ENCODE peak calls at places on chromosomes 4 and X, in seven cellular contexts. S is HCT116, W is heart left ventricle, Q is IMR-90, B is GM12878, A is body of pancreas, X is K562. H is an unnamed sample.

GRCh38 chrX:22699591-22700091 is 300.1 kb upstream of the DDX53 start:
- DNase-seq in S (no peak), W (no peak), Q (peak; percentile 90), B (no peak), A (no peak), X (no peak), H (no peak)

GRCh38 chr4:152628128-152628527 is 51.7 kb downstream of the TMEM154 start:
- DNase-seq in S (no peak), W (no peak), Q (no peak), B (no peak), A (no peak), X (no peak), H (no peak)

GRCh38 chrX:153697924-153698865 is 10.5 kb downstream of the SLC6A8 start:
- DNase-seq in S (no peak), W (peak; percentile 39), Q (no peak), B (no peak), A (no peak), X (no peak), H (no peak)

GRCh38 chr4:133160853-133161252 is 11.8 kb downstream of the PCDH10 start:
- DNase-seq in S (no peak), W (no peak), Q (no peak), B (no peak), A (no peak), X (no peak), H (no peak)

GRCh38 chrX:12617241-12617640 is 174.0 kb upstream of the PRPS2 start:
- DNase-seq in S (no peak), W (no peak), Q (no peak), B (no peak), A (no peak), X (no peak), H (no peak)

GRCh38 chr4:96955691-96956090 is 1115.8 kb downstream of the PDHA2 start:
- DNase-seq in S (no peak), W (no peak), Q (no peak), B (no peak), A (no peak), X (no peak), H (no peak)

GRCh38 chr4:147481577-147482109 is 746 bp downstream of the EDNRA start:
- DNase-seq in S (no peak), W (no peak), Q (no peak), B (no peak), A (no peak), X (no peak), H (peak; percentile 24)

GRCh38 chr4:152243890-152244595 is 291.8 kb downstream of the FBXW7 start:
- DNase-seq in S (no peak), W (no peak), Q (no peak), B (no peak), A (no peak), X (no peak), H (no peak)

GRCh38 chr4:163473576-163473975 is at the start of gene TKTL2:
- DNase-seq in S (no peak), W (no peak), Q (no peak), B (no peak), A (no peak), X (no peak), H (no peak)

GRCh38 chr4:87047281-87047798 is 112.5 kb downstream of the AFF1 start:
- DNase-seq in S (no peak), W (no peak), Q (no peak), B (no peak), A (no peak), X (no peak), H (no peak)

GRCh38 chrX:153317996-153318722 is 3.4 kb downstream of the PNMA6F start:
- DNase-seq in S (no peak), W (no peak), Q (no peak), B (no peak), A (no peak), X (no peak), H (no peak)

GRCh38 chr4:14583752-14584151 is 418.5 kb upstream of the CPEB2 start:
- DNase-seq in S (no peak), W (no peak), Q (no peak), B (no peak), A (no peak), X (no peak), H (no peak)

GRCh38 chr4:119299221-119300071 is 22.5 kb downstream of the FABP2 start:
- DNase-seq in S (no peak), W (no peak), Q (peak; percentile 28), B (peak; percentile 32), A (no peak), X (peak; percentile 13), H (no peak)

GRCh38 chrX:3743821-3744439 is 30.5 kb upstream of the PRKX start:
- DNase-seq in S (no peak), W (no peak), Q (no peak), B (no peak), A (no peak), X (no peak), H (no peak)

GRCh38 chr4:1802720-1803522 is 9.8 kb downstream of the FGFR3 start:
- DNase-seq in S (no peak), W (no peak), Q (no peak), B (no peak), A (no peak), X (no peak), H (no peak)

GRCh38 chrX:14065800-14066199 is 36.1 kb upstream of the GEMIN8 start:
- DNase-seq in S (no peak), W (peak; percentile 49), Q (no peak), B (no peak), A (no peak), X (no peak), H (no peak)

GRCh38 chrX:19814240-19814639 is 73.2 kb downstream of the SH3KBP1 start:
- DNase-seq in S (no peak), W (no peak), Q (no peak), B (no peak), A (no peak), X (no peak), H (no peak)

GRCh38 chr4:171813195-171813955 is at the start of gene GALNTL6:
- DNase-seq in S (no peak), W (peak; percentile 53), Q (no peak), B (no peak), A (no peak), X (no peak), H (no peak)

GRCh38 chr4:24262616-24263015 is 321.7 kb downstream of the DHX15 start:
- DNase-seq in S (no peak), W (no peak), Q (no peak), B (no peak), A (no peak), X (no peak), H (no peak)

GRCh38 chrX:8955521-8955920 is 78.4 kb downstream of the FAM9B start:
- DNase-seq in S (no peak), W (no peak), Q (no peak), B (no peak), A (no peak), X (no peak), H (no peak)

GRCh38 chr4:45317276-45317675 is 590.9 kb upstream of the GNPDA2 start:
- DNase-seq in S (no peak), W (no peak), Q (no peak), B (no peak), A (no peak), X (no peak), H (no peak)

GRCh38 chr4:163693776-163694175 is 199.3 kb downstream of the TMA16 start:
- DNase-seq in S (no peak), W (no peak), Q (peak; percentile 87), B (no peak), A (no peak), X (no peak), H (no peak)

GRCh38 chrX:156008915-156009314 is 11.4 kb downstream of the IL9R start:
- DNase-seq in S (no peak), W (no peak), Q (no peak), B (no peak), A (no peak), X (no peak), H (no peak)

GRCh38 chrX:33211356-33212254 is at the start of gene DMD:
- DNase-seq in S (no peak), W (peak; percentile 40), Q (peak; percentile 84), B (no peak), A (peak; percentile 40), X (no peak), H (peak; percentile 70)

GRCh38 chr4:106329027-106329618 is 12.8 kb downstream of the AIMP1 start:
- DNase-seq in S (peak; percentile 28), W (no peak), Q (peak; percentile 53), B (no peak), A (no peak), X (peak; percentile 27), H (no peak)

GRCh38 chr4:106333186-106333585 is 16.8 kb downstream of the AIMP1 start:
- DNase-seq in S (no peak), W (no peak), Q (no peak), B (no peak), A (no peak), X (no peak), H (no peak)

GRCh38 chr4:106337916-106338315 is 21.6 kb downstream of the AIMP1 start:
- DNase-seq in S (no peak), W (no peak), Q (no peak), B (no peak), A (no peak), X (no peak), H (no peak)

GRCh38 chr4:106338671-106339070 is 22.3 kb downstream of the AIMP1 start:
- DNase-seq in S (no peak), W (no peak), Q (no peak), B (no peak), A (no peak), X (no peak), H (no peak)

GRCh38 chr4:106334732-106335131 is 18.4 kb downstream of the AIMP1 start:
- DNase-seq in S (no peak), W (no peak), Q (no peak), B (no peak), A (no peak), X (no peak), H (no peak)
- H3K36me3 ChIP-seq in S (peaks cover 41% of the 10 kb centered on the region), W (peaks cover 100% of the 10 kb centered on the region), Q (peaks cover 22% of the 10 kb centered on the region), B (peaks cover 40% of the 10 kb centered on the region), A (peaks cover 4% of the 10 kb centered on the region), X (peaks cover 92% of the 10 kb centered on the region), H (no peaks in the 10 kb centered on the region)

DNA sequence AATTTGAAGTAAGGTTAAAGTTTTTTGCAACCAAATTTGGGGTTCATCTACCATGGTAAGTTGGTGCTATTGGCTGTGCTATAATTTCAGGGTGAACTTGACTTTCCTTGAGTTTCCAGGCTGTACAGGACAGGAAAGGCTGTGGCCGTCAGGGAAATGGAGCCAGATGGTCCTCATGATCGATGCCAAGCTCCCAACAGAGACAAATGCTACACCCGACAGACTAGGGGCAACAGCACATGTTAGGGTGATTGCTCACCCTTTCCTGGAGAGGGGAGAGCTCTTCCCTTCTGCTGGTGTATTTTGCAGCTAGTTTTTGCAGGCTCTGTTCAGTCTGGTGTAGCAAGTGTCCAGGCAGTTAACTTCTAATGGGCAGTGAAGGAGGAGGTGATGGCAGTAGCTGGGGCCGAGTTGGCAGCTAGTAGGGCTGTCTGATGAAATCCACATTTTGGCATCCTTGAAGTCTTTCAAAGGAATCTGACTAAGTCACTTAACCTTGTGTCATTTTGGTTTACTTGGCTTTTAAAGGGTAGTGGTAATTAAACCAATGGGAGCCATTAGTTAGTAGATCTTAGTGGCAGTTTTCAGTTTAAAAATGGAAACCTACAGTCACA is 47.8 kb downstream of the GAB1 start:
- DNase-seq in S (no peak), W (no peak), Q (peak; percentile 47), B (no peak), A (no peak), X (no peak), H (no peak)
- H3K4me1 ChIP-seq in S (no peaks in the 10 kb centered on the region), W (peaks cover 93% of the 10 kb centered on the region), Q (peaks cover 20% of the 10 kb centered on the region), B (peaks cover 5% of the 10 kb centered on the region), A (peaks cover 29% of the 10 kb centered on the region), X (no peaks in the 10 kb centered on the region), H (peaks cover 11% of the 10 kb centered on the region)

GRCh38 chr4:170089743-170090666 is at the start of gene AADAT:
- DNase-seq in S (peak; percentile 73), W (peak; percentile 85), Q (peak; percentile 72), B (no peak), A (peak; percentile 83), X (peak; percentile 41), H (peak; percentile 81)
- TF ChIP-seq POLR2A in S (peak; percentile 29), W (no peak), Q (no peak), B (no peak), A (no peak), X (no peak), H (peak; percentile 21)

GRCh38 chr4:168306476-168306875 is 12.1 kb downstream of the DDX60 start:
- DNase-seq in S (no peak), W (no peak), Q (no peak), B (no peak), A (no peak), X (no peak), H (no peak)
- H3K36me3 ChIP-seq in S (peaks cover 5% of the 10 kb centered on the region), W (peaks cover 95% of the 10 kb centered on the region), Q (no peaks in the 10 kb centered on the region), B (peaks cover 2% of the 10 kb centered on the region), A (no peaks in the 10 kb centered on the region), X (no peaks in the 10 kb centered on the region), H (no peaks in the 10 kb centered on the region)

H was measured in uterus.